ENCODE peak calls at places on chromosomes 16 and 17, in five cellular contexts. C is ascending aorta, Q is SK-N-SH, G is mammary epithelial cell, Z is uterus. I is an unnamed sample.
A peak's percentile ranks its signal among the peaks of the same experiment; 100 is the strongest.

GRCh38 chr16:81838794-81839193 is 59.7 kb downstream of the PLCG2 start:
- DNase-seq in C (no peak), Q (no peak), G (peak; percentile 6), Z (no peak), I (no peak)

GRCh38 chr16:77961811-77962210 is 60.5 kb upstream of the CLEC3A start:
- DNase-seq in C (no peak), Z (no peak), Q (no peak), G (peak; percentile 30), I (no peak)

GRCh38 chr17:27491713-27492190 is 35.5 kb downstream of the KSR1 start:
- DNase-seq in C (no peak), Z (no peak), G (no peak), Q (no peak), I (no peak)

GRCh38 chr17:17124341-17124740 is 81.8 kb downstream of the PLD6 start:
- DNase-seq in Q (no peak), Z (no peak), C (no peak), G (no peak), I (no peak)

GRCh38 chr17:27845264-27846041 is 45.1 kb upstream of the NOS2 start:
- DNase-seq in Q (no peak), G (no peak), Z (no peak), C (no peak), I (no peak)

GRCh38 chr16:69910964-69911363 is 40.2 kb upstream of the CLEC18A start:
- DNase-seq in C (no peak), Q (no peak), G (no peak), Z (no peak), I (no peak)

GRCh38 chr17:75909051-75909811 is 4.5 kb upstream of the MRPL38 start:
- DNase-seq in G (no peak), Q (no peak), Z (no peak), C (no peak), I (peak; percentile 50)

GRCh38 chr16:50568187-50568830 is 20.1 kb downstream of the NKD1 start:
- DNase-seq in Q (no peak), C (no peak), Z (peak; percentile 49), G (no peak), I (no peak)

GRCh38 chr17:41455236-41455635 is 11.9 kb downstream of the KRT32 start:
- DNase-seq in C (no peak), Q (no peak), Z (no peak), G (peak; percentile 32), I (no peak)

GRCh38 chr17:76537288-76537577 is 276 bp downstream of the CYGB start:
- DNase-seq in Z (peak; percentile 60), C (no peak), G (no peak), Q (peak; percentile 87), I (no peak)

GRCh38 chr17:58590377-58590776 is 75.9 kb upstream of the MTMR4 start:
- DNase-seq in G (no peak), Z (no peak), Q (no peak), C (no peak), I (no peak)

GRCh38 chr16:73170587-73170986 is 122.7 kb upstream of the ZFHX3 start:
- DNase-seq in C (no peak), G (no peak), Z (no peak), Q (peak; percentile 53), I (no peak)

GRCh38 chr16:66486773-66487579 is 59.9 kb downstream of the BEAN1 start:
- DNase-seq in Z (peak; percentile 11), G (peak; percentile 52), C (no peak), Q (peak; percentile 48), I (no peak)

GRCh38 chr17:65346166-65346565 is 209.0 kb downstream of the RGS9 start:
- DNase-seq in Z (no peak), G (no peak), Q (no peak), C (no peak), I (no peak)

GRCh38 chr16:27703121-27703520 is 153.2 kb downstream of the KATNIP start:
- DNase-seq in Z (no peak), G (no peak), C (no peak), Q (no peak), I (no peak)

GRCh38 chr16:57422026-57422944 is 17.7 kb downstream of the CCL17 start:
- DNase-seq in C (no peak), G (peak; percentile 33), Z (peak; percentile 55), Q (peak; percentile 72), I (peak; percentile 51)

GRCh38 chr16:82876951-82877350 is 250.2 kb downstream of the CDH13 start:
- DNase-seq in Q (no peak), G (no peak), Z (no peak), C (no peak), I (no peak)

GRCh38 chr16:15404792-15405191 is 9.2 kb downstream of the MPV17L start:
- DNase-seq in Q (no peak), Z (peak; percentile 35), C (no peak), G (peak; percentile 56), I (peak; percentile 16)

GRCh38 chr16:67514382-67514828 is 14.2 kb upstream of the RIPOR1 start:
- DNase-seq in Q (peak; percentile 61), Z (peak; percentile 85), C (no peak), G (peak; percentile 75), I (peak; percentile 64)

DNA sequence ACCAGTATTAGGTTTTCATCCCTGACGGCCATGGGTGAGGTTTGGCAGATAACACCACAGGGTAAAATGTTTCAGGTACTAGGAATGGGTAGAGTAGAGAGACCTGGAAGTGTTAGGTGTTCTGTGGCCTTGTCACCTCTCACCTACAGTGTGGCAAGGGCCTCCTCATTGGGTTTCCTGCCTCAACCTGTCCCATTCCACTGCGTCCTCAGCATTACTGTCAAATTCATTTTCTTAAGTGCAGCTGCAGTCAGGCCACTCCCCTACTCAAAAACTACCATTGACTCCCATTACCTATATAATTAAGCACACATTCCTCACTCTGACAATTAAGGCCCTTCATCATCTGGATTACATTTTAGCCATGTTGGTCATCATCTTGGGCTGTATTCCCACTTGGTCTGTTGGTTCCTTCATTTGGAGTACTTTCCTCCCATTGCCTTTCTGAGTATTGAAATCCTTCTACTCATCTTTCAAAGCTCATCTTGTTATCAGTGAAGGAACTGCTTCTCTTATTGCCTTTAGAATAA is 64.5 kb downstream of the NUP88 start:
- DNase-seq in Z (no peak), Q (no peak), C (no peak), G (no peak), I (no peak)
- H3K9me3 ChIP-seq in Z (no peaks in the 10 kb centered on the region), Q (no peaks in the 10 kb centered on the region), C (no peaks in the 10 kb centered on the region), G (no peaks in the 10 kb centered on the region), I (no peaks in the 10 kb centered on the region)

GRCh38 chr16:4106516-4106915 is 9.7 kb downstream of the ADCY9 start:
- DNase-seq in C (no peak), Z (no peak), Q (no peak), G (no peak), I (no peak)

GRCh38 chr16:4110680-4111079 is 5.6 kb downstream of the ADCY9 start:
- DNase-seq in G (no peak), Q (no peak), C (no peak), Z (no peak), I (no peak)

GRCh38 chr16:4110065-4110464 is 6.2 kb downstream of the ADCY9 start:
- DNase-seq in C (no peak), Q (no peak), G (no peak), Z (no peak), I (no peak)

GRCh38 chr16:4111748-4112696 is 4.2 kb downstream of the ADCY9 start:
- DNase-seq in Q (no peak), Z (no peak), G (peak; percentile 33), C (no peak), I (no peak)

GRCh38 chr16:4109250-4109736 is 6.9 kb downstream of the ADCY9 start:
- DNase-seq in G (no peak), C (no peak), Q (no peak), Z (no peak), I (no peak)
- H3K27ac ChIP-seq in G (no peak overlapping the region), C (peak overlapping the region; percentile 19), Q (no peak overlapping the region), Z (no peak overlapping the region), I (no peak overlapping the region)

DNA sequence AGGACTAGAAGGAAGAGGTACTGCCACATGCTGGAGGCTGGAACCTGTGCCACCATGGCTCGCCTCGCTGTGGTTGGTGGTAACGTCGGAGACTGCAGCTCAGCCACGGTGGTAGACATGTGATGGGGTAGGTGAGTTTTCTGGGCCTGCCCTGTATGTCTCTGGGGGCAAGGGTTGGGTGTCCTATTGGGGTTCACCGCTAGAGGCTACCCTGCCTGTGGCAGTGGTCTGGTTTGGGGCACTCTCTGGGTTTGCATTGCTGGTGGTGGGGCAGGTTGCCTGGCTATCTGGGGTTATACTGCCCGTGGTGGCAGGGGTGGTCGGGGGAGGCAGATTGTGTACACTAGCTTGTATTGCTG is 79.3 kb upstream of the KCNJ18 start:
- DNase-seq in G (no peak), Q (no peak), Z (no peak), C (no peak), I (no peak)
- TF ChIP-seq CTCF in G (no peak), Q (no peak), Z (no peak), C (no peak), I (no peak)

DNA sequence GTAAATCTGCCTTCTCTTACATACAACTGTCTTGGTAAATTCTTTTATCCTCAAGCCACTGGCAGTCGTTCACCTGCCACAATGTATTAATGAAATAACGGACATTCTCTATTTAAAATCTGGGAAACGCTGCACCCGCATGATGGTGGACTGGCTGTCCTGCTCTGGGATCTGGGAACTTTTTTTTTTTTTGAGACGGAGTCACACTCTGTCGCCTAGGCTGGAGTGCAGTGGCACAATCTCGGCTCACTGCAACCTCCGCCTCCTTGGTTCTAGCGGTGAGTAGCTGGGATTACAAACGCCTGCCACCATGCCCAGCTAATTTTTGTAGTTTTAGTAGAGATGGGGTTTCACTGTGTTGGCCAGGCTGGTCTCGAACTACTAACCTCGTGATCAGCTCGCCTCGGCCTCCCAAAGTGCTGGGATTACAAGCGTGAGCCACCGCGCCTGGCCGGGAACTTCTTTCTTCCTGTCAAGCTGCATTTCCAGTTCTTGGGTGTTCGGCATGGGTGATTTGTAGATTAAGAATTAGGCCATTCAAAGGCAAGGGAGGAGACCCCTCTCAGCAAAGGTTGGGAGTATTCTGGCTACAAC is 28.3 kb downstream of the PRDM7 start:
- DNase-seq in Z (no peak), Q (no peak), C (no peak), G (no peak), I (no peak)
- H3K9me3 ChIP-seq in Z (no peaks in the 10 kb centered on the region), Q (peaks cover under 1% of the 10 kb centered on the region), C (no peaks in the 10 kb centered on the region), G (peaks cover 3% of the 10 kb centered on the region), I (no peaks in the 10 kb centered on the region)

DNA sequence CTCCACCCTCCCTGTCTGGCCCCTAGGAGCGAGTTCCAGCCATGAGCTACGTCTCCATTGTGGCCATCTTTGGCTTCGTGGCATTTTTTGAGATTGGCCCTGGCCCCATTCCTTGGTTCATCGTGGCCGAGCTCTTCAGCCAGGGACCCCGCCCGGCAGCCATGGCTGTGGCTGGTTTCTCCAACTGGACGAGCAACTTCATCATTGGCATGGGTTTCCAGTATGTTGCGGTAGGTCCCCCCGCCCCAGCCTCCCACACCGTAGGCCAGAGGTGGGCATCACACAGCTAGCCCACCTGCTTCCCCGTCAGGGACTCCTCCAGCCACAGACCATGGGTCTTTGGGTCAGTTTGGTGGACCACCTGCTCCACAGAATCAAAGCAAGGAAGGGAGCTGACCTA is 4.2 kb downstream of the SLC2A4 start:
- DNase-seq in Z (no peak), C (no peak), G (no peak), Q (no peak), I (no peak)
- H3K27ac ChIP-seq in Z (no peak overlapping the region), C (no peak overlapping the region), G (no peak overlapping the region), Q (no peak overlapping the region), I (no peak overlapping the region)

GRCh38 chr17:43125133-43125966 is at the start of gene BRCA1:
- DNase-seq in C (peak; percentile 92), Z (peak; percentile 95), G (peak; percentile 99), Q (peak; percentile 95), I (peak; percentile 96)
- TF ChIP-seq CTCF in C (no peak), Z (no peak), G (no peak), Q (no peak), I (peak; percentile 14)

GRCh38 chr16:68548947-68549346 is 9.9 kb downstream of the ZFP90 start:
- DNase-seq in Q (no peak), Z (no peak), G (no peak), C (no peak), I (no peak)

GRCh38 chr16:68553186-68553585 is 14.1 kb downstream of the ZFP90 start:
- DNase-seq in Q (no peak), Z (no peak), C (no peak), G (no peak), I (no peak)
- H3K9me3 ChIP-seq in Q (peaks cover 3% of the 10 kb centered on the region), Z (peaks cover 32% of the 10 kb centered on the region), C (peaks cover 71% of the 10 kb centered on the region), G (peaks cover 54% of the 10 kb centered on the region), I (no peaks in the 10 kb centered on the region)